ENCODE peak calls at places on chromosomes 16 and 17, in six cellular contexts. I, M, Y, F, A and S are unnamed samples.

GRCh38 chr16:66774981-66775380 is 23.6 kb upstream of the DYNC1LI2 start:
- DNase-seq in I (no peak), F (no peak), Y (no peak), A (no peak), M (no peak), S (no peak)

GRCh38 chr16:84982434-84982833 is 28.9 kb downstream of the ZDHHC7 start:
- DNase-seq in Y (no peak), I (no peak), A (no peak), M (peak; percentile 13), F (no peak), S (no peak)

GRCh38 chr17:22470411-22471175 is 778.3 kb downstream of the KCNJ18 start:
- DNase-seq in M (no peak), I (no peak), Y (no peak), A (no peak), F (no peak), S (peak; percentile 95)

GRCh38 chr16:89112377-89113151 is 18.9 kb downstream of the ACSF3 start:
- DNase-seq in F (no peak), I (no peak), A (no peak), Y (no peak), M (peak; percentile 39), S (peak; percentile 66)

GRCh38 chr17:59669411-59669810 is 37.8 kb downstream of the PTRH2 start:
- DNase-seq in M (no peak), I (no peak), Y (no peak), F (no peak), A (no peak), S (no peak)

GRCh38 chr17:6639014-6639650 is 1.4 kb downstream of the KIAA0753 start:
- DNase-seq in M (peak; percentile 28), Y (no peak), F (no peak), A (no peak), I (no peak), S (no peak)

GRCh38 chr16:19104591-19104990 is 9.2 kb upstream of the ITPRIPL2 start:
- DNase-seq in M (no peak), I (no peak), F (no peak), Y (no peak), A (no peak), S (no peak)

GRCh38 chr16:4116328-4117249 is at the start of gene ADCY9:
- DNase-seq in F (peak; percentile 74), M (peak; percentile 70), A (peak; percentile 82), Y (peak; percentile 56), I (peak; percentile 84), S (peak; percentile 37)

GRCh38 chr17:39598635-39599005 is 9.1 kb downstream of the NEUROD2 start:
- DNase-seq in F (no peak), A (no peak), Y (no peak), I (no peak), M (no peak), S (no peak)

GRCh38 chr17:35865412-35866355 is 3.0 kb downstream of the HEATR9 start:
- DNase-seq in I (peak; percentile 64), F (no peak), Y (no peak), A (no peak), M (no peak), S (no peak)

GRCh38 chr17:50129303-50129945 is 536 bp downstream of the SAMD14 start:
- DNase-seq in I (peak; percentile 58), A (peak; percentile 64), F (peak; percentile 56), Y (no peak), M (peak; percentile 61), S (no peak)

GRCh38 chr17:7982666-7983065 is 19.7 kb upstream of the GUCY2D start:
- DNase-seq in F (no peak), M (no peak), A (no peak), I (peak; percentile 40), Y (no peak), S (no peak)

GRCh38 chr16:67729636-67730248 is 10.6 kb upstream of the GFOD2 start:
- DNase-seq in Y (no peak), I (no peak), M (no peak), A (no peak), F (no peak), S (no peak)

GRCh38 chr16:50038756-50039529 is 13.9 kb downstream of the CNEP1R1 start:
- DNase-seq in Y (no peak), I (no peak), M (no peak), F (no peak), A (no peak), S (no peak)